ENCODE peak calls at places on chromosomes 5 and 9, in four cellular contexts. F is GM23248; U is CD8-positive, alpha-beta T cell; L is CD8-positive, alpha-beta memory T cell. I is an unnamed sample.

GRCh38 chr9:104858271-104858670 is 69.7 kb downstream of the ABCA1 start:
- DNase-seq in U (no peak), F (peak; percentile 95), L (no peak), I (no peak)

GRCh38 chr5:35246411-35246810 is 16.1 kb upstream of the PRLR start:
- DNase-seq in L (no peak), U (no peak), F (peak; percentile 7), I (no peak)

GRCh38 chr9:105158020-105158419 is 86.4 kb upstream of the SLC44A1 start:
- DNase-seq in L (no peak), U (no peak), F (no peak), I (no peak)

GRCh38 chr9:127112056-127112455 is 10.4 kb downstream of the ANGPTL2 start:
- DNase-seq in U (no peak), L (no peak), F (no peak), I (no peak)

GRCh38 chr5:54792611-54793404 is 192.6 kb downstream of the ESM1 start:
- DNase-seq in L (no peak), U (no peak), F (peak; percentile 36), I (peak; percentile 19)

GRCh38 chr9:116687074-116687761 is at the start of gene TRIM32:
- DNase-seq in U (peak; percentile 88), L (peak; percentile 94), F (peak; percentile 94), I (peak; percentile 70)

GRCh38 chr9:130029591-130029990 is 13.4 kb downstream of the FNBP1 start:
- DNase-seq in L (no peak), U (no peak), F (no peak), I (no peak)

GRCh38 chr9:80839821-80840670 is 849.3 kb downstream of the TLE1 start:
- DNase-seq in U (no peak), F (no peak), L (no peak), I (no peak)

GRCh38 chr5:145848854-145849253 is 13.7 kb upstream of the PRELID2 start:
- DNase-seq in F (peak; percentile 90), U (no peak), L (no peak), I (no peak)

GRCh38 chr5:145846087-145846486 is 10.9 kb upstream of the PRELID2 start:
- DNase-seq in F (no peak), L (no peak), U (no peak), I (no peak)

GRCh38 chr5:145852990-145853389 is 17.8 kb upstream of the PRELID2 start:
- DNase-seq in U (no peak), F (no peak), L (no peak), I (no peak)

GRCh38 chr5:145847499-145848497 is 12.7 kb upstream of the PRELID2 start:
- DNase-seq in L (no peak), U (no peak), F (peak; percentile 93), I (no peak)
- H3K27me3 ChIP-seq in L (no peaks in the 10 kb centered on the region), U (no peaks in the 10 kb centered on the region), F (no peaks in the 10 kb centered on the region), I (no peaks in the 10 kb centered on the region)

DNA sequence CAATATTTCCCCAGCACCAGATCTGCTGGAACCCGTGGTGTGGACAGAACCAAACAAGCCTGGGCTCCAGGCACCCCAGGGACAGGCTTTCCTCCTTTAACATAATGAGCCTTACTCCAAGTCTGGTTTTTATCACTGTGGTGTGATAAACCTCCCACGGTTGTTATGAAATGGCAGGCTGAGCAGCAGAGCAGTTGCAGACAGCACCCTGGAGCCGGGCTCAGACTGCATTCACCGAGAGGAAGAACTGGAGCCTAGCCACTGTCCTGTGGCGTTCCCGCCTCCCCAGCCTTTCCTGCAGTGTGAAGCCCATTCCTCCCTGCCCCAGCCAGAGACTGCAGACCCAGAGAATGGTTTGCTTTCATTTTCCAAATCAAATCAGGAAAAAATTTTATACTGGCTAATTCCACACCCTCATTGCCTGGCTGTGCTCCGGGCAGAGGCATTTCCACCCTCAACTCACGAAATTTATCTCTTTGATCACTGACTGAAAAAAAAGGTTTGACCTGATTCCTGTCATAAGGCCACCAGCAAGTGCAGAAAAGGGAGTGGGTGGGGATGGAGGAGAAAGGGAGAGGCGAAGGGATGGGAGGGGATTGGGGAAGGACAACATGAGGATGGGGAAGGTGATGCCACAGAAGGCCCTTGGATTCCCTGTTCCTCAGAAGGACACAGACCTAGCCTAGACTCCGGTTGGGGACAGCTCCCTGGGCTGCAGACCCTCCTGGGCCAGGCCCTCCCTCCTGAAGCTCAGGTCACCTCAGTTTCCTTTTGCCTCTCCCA is 18.9 kb downstream of the IPPK start:
- DNase-seq in L (no peak), F (peak; percentile 86), U (no peak), I (no peak)
- H3K4me1 ChIP-seq in L (no peaks in the 10 kb centered on the region), F (peaks cover 39% of the 10 kb centered on the region), U (no peaks in the 10 kb centered on the region), I (peaks cover 11% of the 10 kb centered on the region)

GRCh38 chr9:33024126-33024965 is 727 bp upstream of the DNAJA1 start:
- DNase-seq in L (no peak), F (peak; percentile 83), U (no peak), I (no peak)

GRCh38 chr9:33022755-33023154 is 2.3 kb upstream of the DNAJA1 start:
- DNase-seq in L (no peak), F (no peak), U (no peak), I (no peak)

GRCh38 chr9:33023661-33024060 is 1.4 kb upstream of the DNAJA1 start:
- DNase-seq in U (no peak), F (no peak), L (no peak), I (no peak)

GRCh38 chr9:33024966-33025571 is at the start of gene DNAJA1:
- DNase-seq in U (peak; percentile 93), L (peak; percentile 96), F (peak; percentile 97), I (peak; percentile 69)

DNA sequence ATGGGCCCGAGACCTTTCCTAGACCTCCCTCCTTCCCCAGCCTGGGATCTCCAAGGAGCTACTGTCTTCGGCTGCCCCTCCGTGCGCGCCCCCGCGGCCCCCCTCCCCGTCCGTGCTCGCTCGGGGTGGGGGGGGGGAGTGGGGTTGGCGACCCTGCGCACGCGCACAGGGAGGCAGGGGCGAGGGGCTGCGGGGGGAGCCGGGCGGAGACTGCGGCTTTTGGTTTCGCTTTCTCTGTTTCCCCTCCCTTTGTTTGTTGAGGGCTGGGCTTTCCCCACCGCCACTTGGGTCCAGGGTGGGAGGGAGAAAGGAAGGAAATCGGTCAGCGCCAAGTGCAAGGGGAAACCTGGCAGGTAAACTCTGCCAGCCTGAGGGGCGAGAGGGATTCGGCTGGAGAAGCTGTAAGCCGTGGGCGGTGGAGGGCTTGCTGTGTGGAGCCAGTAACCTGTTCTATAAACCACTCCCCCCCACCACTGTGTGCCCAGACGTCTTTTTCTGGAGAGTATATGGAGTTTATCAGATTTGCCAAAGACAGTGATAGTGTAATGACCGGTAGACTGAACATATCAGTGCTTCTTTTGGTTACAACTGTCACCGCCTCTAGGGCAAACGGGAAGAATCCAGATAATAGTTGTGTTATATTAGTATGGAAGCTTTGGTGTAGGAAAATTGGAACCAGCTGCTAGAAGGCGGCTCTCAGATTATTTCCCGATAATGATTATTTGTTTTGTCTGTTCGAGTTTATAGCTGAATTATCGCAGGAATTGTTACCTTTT is 687 bp downstream of the DNAJA1 start:
- DNase-seq in L (peak; percentile 88), F (peak; percentile 72), U (peak; percentile 45), I (no peak)
- H3K36me3 ChIP-seq in L (peaks cover 27% of the 10 kb centered on the region), F (peaks cover 22% of the 10 kb centered on the region), U (peaks cover 16% of the 10 kb centered on the region), I (peaks cover 2% of the 10 kb centered on the region)

GRCh38 chr9:114001794-114002261 is 76.3 kb downstream of the AMBP start:
- DNase-seq in L (no peak), U (no peak), F (no peak), I (no peak)

GRCh38 chr9:114001410-114001685 is 76.8 kb downstream of the AMBP start:
- DNase-seq in U (no peak), L (no peak), F (no peak), I (no peak)

GRCh38 chr9:114000063-114000454 is 78.0 kb downstream of the AMBP start:
- DNase-seq in L (no peak), U (no peak), F (no peak), I (no peak)

GRCh38 chr9:113999256-114000062 is 78.6 kb downstream of the AMBP start:
- DNase-seq in L (no peak), F (peak; percentile 24), U (no peak), I (no peak)

DNA sequence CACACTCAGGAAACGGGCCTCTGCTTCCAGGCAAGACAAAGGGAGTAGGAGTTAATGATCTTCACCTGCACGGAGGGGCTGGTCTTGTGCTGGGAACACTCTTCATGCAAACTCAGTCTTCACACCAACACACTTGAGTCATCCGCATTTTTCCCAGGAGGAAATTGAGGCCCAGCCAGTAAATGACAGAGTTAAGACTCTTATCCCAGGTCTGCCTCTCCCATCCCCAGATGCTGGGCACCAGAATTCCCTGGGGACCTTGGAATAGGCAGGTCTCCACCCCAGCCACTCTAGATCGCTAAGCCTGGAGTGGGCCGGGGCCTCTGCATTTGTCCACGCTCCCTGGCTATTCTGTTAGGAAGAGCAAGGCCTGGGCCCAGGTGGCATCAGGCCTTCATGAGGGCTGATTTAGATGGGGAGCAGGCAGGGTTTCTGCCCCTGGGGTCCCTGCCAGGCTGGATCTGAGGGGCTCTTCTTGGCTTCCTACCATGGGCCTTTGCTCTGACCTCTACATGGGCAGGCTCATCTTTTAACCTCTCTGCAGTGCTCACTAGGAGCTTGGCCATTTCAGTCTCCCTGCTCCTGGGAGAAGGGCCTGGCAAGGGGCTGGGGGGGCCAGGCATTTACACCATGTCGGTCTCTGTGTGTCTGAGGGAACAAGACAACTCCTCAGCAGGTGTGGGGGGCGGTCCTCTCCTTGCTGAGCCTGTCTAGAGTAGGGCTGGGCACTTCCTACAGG is 77.3 kb downstream of the AMBP start:
- DNase-seq in F (peak; percentile 33), U (no peak), L (no peak), I (no peak)
- H3K27me3 ChIP-seq in F (no peaks in the 10 kb centered on the region), U (no peaks in the 10 kb centered on the region), L (no peaks in the 10 kb centered on the region), I (no peaks in the 10 kb centered on the region)

GRCh38 chr9:109083141-109083540 is 36.6 kb downstream of the TMEM245 start:
- DNase-seq in L (no peak), F (no peak), U (no peak), I (no peak)
- H3K4me1 ChIP-seq in L (no peaks in the 10 kb centered on the region), F (no peaks in the 10 kb centered on the region), U (no peaks in the 10 kb centered on the region), I (no peaks in the 10 kb centered on the region)

GRCh38 chr5:10681605-10682428 is 79.2 kb downstream of the DAP start:
- DNase-seq in F (no peak), U (no peak), L (no peak), I (no peak)
- H3K36me3 ChIP-seq in F (peaks cover 17% of the 10 kb centered on the region), U (peaks cover 18% of the 10 kb centered on the region), L (peaks cover 13% of the 10 kb centered on the region), I (peaks cover 57% of the 10 kb centered on the region)

I was measured in thoracic aorta.